ENCODE peak calls at places on chromosomes 7 and 10, in five cellular contexts. N, V, S, I and C are unnamed samples.

GRCh38 chr10:91856637-91857036 is 52.6 kb downstream of the FGFBP3 start:
- DNase-seq in N (peak; percentile 7), V (peak; percentile 7), S (no peak), I (no peak), C (no peak)

GRCh38 chr7:97971120-97971989 is 18.6 kb downstream of the OCM2 start:
- DNase-seq in N (peak; percentile 37), V (peak; percentile 36), S (peak; percentile 29), I (peak; percentile 13), C (peak; percentile 26)

GRCh38 chr7:142782922-142783900 is 12.4 kb downstream of the PRSS2 start:
- DNase-seq in N (peak; percentile 83), V (peak; percentile 89), S (peak; percentile 72), I (peak; percentile 89), C (peak; percentile 90)

GRCh38 chr10:29849434-29849833 is 210.0 kb downstream of the JCAD start:
- DNase-seq in N (no peak), V (peak; percentile 88), S (no peak), I (peak; percentile 95), C (no peak)

GRCh38 chr10:73876566-73876965 is 2.2 kb upstream of the CAMK2G start:
- DNase-seq in N (no peak), V (no peak), S (no peak), I (no peak), C (no peak)

GRCh38 chr10:47380341-47381215 is 3.5 kb downstream of the ZNF488 start:
- DNase-seq in N (no peak), V (no peak), S (no peak), I (no peak), C (no peak)

GRCh38 chr10:33556581-33556980 is 222.1 kb upstream of the NRP1 start:
- DNase-seq in N (no peak), V (no peak), S (no peak), I (no peak), C (peak; percentile 37)

GRCh38 chr7:6612819-6613218 is 2.6 kb upstream of the ZNF853 start:
- DNase-seq in N (no peak), V (no peak), S (no peak), I (no peak), C (no peak)

GRCh38 chr10:65742851-65743250 is 1183.0 kb upstream of the LRRTM3 start:
- DNase-seq in N (no peak), V (no peak), S (no peak), I (no peak), C (no peak)

GRCh38 chr10:21171197-21171935 is 274.3 kb upstream of the NEBL start:
- DNase-seq in N (no peak), V (no peak), S (no peak), I (no peak), C (no peak)

GRCh38 chr7:857661-858060 is 18.7 kb upstream of the GET4 start:
- DNase-seq in N (no peak), V (no peak), S (no peak), I (peak; percentile 36), C (no peak)

GRCh38 chr10:18185621-18186020 is 45.4 kb downstream of the CACNB2 start:
- DNase-seq in N (no peak), V (no peak), S (no peak), I (no peak), C (no peak)

GRCh38 chr7:45179666-45180065 is 22.1 kb downstream of the RAMP3 start:
- DNase-seq in N (no peak), V (no peak), S (no peak), I (no peak), C (no peak)

GRCh38 chr7:30733216-30733615 is 18.7 kb upstream of the INMT start:
- DNase-seq in N (no peak), V (no peak), S (no peak), I (no peak), C (no peak)

GRCh38 chr7:294440-295154 is 4.6 kb downstream of the FOXL3 start:
- DNase-seq in N (no peak), V (no peak), S (no peak), I (no peak), C (no peak)

GRCh38 chr7:134752006-134752760 is 27.3 kb upstream of the CALD1 start:
- DNase-seq in N (no peak), V (peak; percentile 82), S (no peak), I (peak; percentile 71), C (no peak)

GRCh38 chr10:107383357-107383756 is 218.9 kb upstream of the SORCS1 start:
- DNase-seq in N (no peak), V (no peak), S (no peak), I (no peak), C (no peak)

GRCh38 chr7:26275213-26275612 is 16.4 kb upstream of the SNX10 start:
- DNase-seq in N (no peak), V (no peak), S (no peak), I (no peak), C (no peak)

GRCh38 chr10:113980408-113981087 is 63.1 kb upstream of the ADRB1 start:
- DNase-seq in N (no peak), V (no peak), S (no peak), I (no peak), C (no peak)

GRCh38 chr10:1972406-1972805 is 235.1 kb upstream of the ADARB2 start:
- DNase-seq in N (no peak), V (no peak), S (no peak), I (no peak), C (no peak)